ENCODE peak calls at places on chromosomes 12 and 14, in six cellular contexts. R is mucosa of gallbladder, Q is HT-29, O is adipocyte, J is NCI-H2029 treated with DMSO at 0.1 percent for 48 hours, L is psoas muscle. G is an unnamed sample.

GRCh38 chr14:79639638-79640037 is 571.7 kb downstream of the DIO2 start:
- DNase-seq in R (no peak), Q (no peak), O (no peak), J (no peak), L (no peak), G (no peak)

GRCh38 chr14:104735830-104736642 is 12.0 kb downstream of the ADSS1 start:
- DNase-seq in R (peak; percentile 89), Q (no peak), O (peak; percentile 91), J (no peak), L (peak; percentile 97), G (peak; percentile 84)

GRCh38 chr12:107600596-107601144 is 84.9 kb upstream of the PWP1 start:
- DNase-seq in R (no peak), Q (no peak), O (no peak), J (no peak), L (no peak), G (no peak)

GRCh38 chr14:79871164-79871563 is 340.1 kb downstream of the DIO2 start:
- DNase-seq in R (no peak), Q (no peak), O (no peak), J (no peak), L (no peak), G (no peak)

GRCh38 chr14:88535149-88535548 is 19.7 kb downstream of the PTPN21 start:
- DNase-seq in R (peak; percentile 49), Q (peak; percentile 31), O (no peak), J (no peak), L (no peak), G (peak; percentile 52)

GRCh38 chr14:36271939-36272907 is 48.2 kb downstream of the MBIP start:
- DNase-seq in R (no peak), Q (no peak), O (peak; percentile 45), J (no peak), L (no peak), G (no peak)

GRCh38 chr12:3041558-3042164 is 35.5 kb upstream of the TSPAN9 start:
- DNase-seq in R (peak; percentile 37), Q (peak; percentile 85), O (peak; percentile 88), J (peak; percentile 87), L (peak; percentile 80), G (peak; percentile 86)

GRCh38 chr12:18899678-18900317 is 161.9 kb downstream of the CAPZA3 start:
- DNase-seq in R (no peak), Q (no peak), O (no peak), J (no peak), L (no peak), G (no peak)

GRCh38 chr12:24444634-24445033 is 495.2 kb upstream of the SOX5 start:
- DNase-seq in R (no peak), Q (no peak), O (no peak), J (no peak), L (no peak), G (no peak)

GRCh38 chr12:66048218-66048842 is 82.2 kb downstream of the LLPH start:
- DNase-seq in R (no peak), Q (no peak), O (no peak), J (no peak), L (no peak), G (peak; percentile 68)

GRCh38 chr14:104978774-104979691 is 859 bp upstream of the AHNAK2 start:
- DNase-seq in R (no peak), Q (no peak), O (no peak), J (no peak), L (peak; percentile 52), G (no peak)

GRCh38 chr12:92363295-92364146 is 217.9 kb upstream of the BTG1 start:
- DNase-seq in R (peak; percentile 56), Q (no peak), O (peak; percentile 43), J (no peak), L (no peak), G (no peak)

GRCh38 chr12:30796891-30797371 is 42.2 kb upstream of the CAPRIN2 start:
- DNase-seq in R (no peak), Q (peak; percentile 54), O (peak; percentile 42), J (no peak), L (no peak), G (no peak)

GRCh38 chr14:66624319-66624937 is 116.5 kb downstream of the GPHN start:
- DNase-seq in R (peak; percentile 48), Q (peak; percentile 68), O (peak; percentile 73), J (no peak), L (peak; percentile 59), G (peak; percentile 87)

GRCh38 chr12:12804432-12804886 is 8.7 kb upstream of the DDX47 start:
- DNase-seq in R (no peak), Q (peak; percentile 75), O (peak; percentile 48), J (no peak), L (no peak), G (peak; percentile 45)

GRCh38 chr12:123064356-123064755 is 83.9 kb downstream of the ARL6IP4 start:
- DNase-seq in R (peak; percentile 34), Q (no peak), O (no peak), J (no peak), L (peak; percentile 91), G (no peak)

GRCh38 chr12:117100251-117100650 is 1.0 kb upstream of the TESC start:
- DNase-seq in R (no peak), Q (peak; percentile 52), O (peak; percentile 42), J (no peak), L (no peak), G (peak; percentile 43)

GRCh38 chr14:54503476-54503875 is 6.2 kb upstream of the CGRRF1 start:
- DNase-seq in R (no peak), Q (peak; percentile 34), O (peak; percentile 67), J (no peak), L (no peak), G (peak; percentile 55)

GRCh38 chr12:57474430-57474829 is 5.2 kb downstream of the ARHGAP9 start:
- DNase-seq in R (no peak), Q (peak; percentile 83), O (no peak), J (no peak), L (no peak), G (no peak)

GRCh38 chr14:67820428-67820881 is 876 bp downstream of the RAD51B start:
- DNase-seq in R (no peak), Q (peak; percentile 19), O (no peak), J (no peak), L (no peak), G (peak; percentile 30)

G was measured in lung microvascular endothelial cell.